ENCODE peak calls at places on chromosome 10, in eight cellular contexts. C is spleen, U is A549, D is endothelial cell of umbilical vein, X is tibial nerve, R is heart left ventricle, Y is gastrocnemius medialis, K is suprapubic skin. M is an unnamed sample.

GRCh38 chr10:80589726-80590373 is 52.1 kb downstream of the SH2D4B start:
- DNase-seq in C (no peak), U (no peak), D (no peak), X (no peak), R (no peak), Y (no peak), K (peak), M (no peak)

GRCh38 chr10:34758447-34758996 is 56.6 kb downstream of the PARD3 start:
- DNase-seq in C (no peak), U (peak), D (peak), X (no peak), R (no peak), Y (no peak), K (no peak), M (peak)

GRCh38 chr10:112991888-112992491 is 41.9 kb downstream of the TCF7L2 start:
- DNase-seq in C (no peak), U (no peak), D (no peak), X (no peak), R (no peak), Y (no peak), K (no peak), M (no peak)

GRCh38 chr10:15069230-15069629 is 19.3 kb downstream of the ACBD7 start:
- DNase-seq in C (no peak), U (peak), D (no peak), X (no peak), R (no peak), Y (no peak), K (no peak), M (no peak)

GRCh38 chr10:47092822-47093221 is 181.6 kb downstream of the PTPN20 start:
- DNase-seq in C (no peak), U (no peak), D (no peak), X (no peak), R (peak), Y (peak), K (no peak), M (no peak)

GRCh38 chr10:15370212-15370740 is 813 bp downstream of the FAM171A1 start:
- DNase-seq in C (peak), U (no peak), D (peak), X (no peak), R (peak), Y (no peak), K (no peak), M (peak)

GRCh38 chr10:35453855-35454532 is 117.7 kb downstream of the CCNY start:
- DNase-seq in C (no peak), U (no peak), D (peak), X (no peak), R (no peak), Y (no peak), K (no peak), M (peak)

GRCh38 chr10:29496341-29497162 is 138.2 kb downstream of the SVIL start:
- DNase-seq in C (peak), U (peak), D (peak), X (peak), R (peak), Y (no peak), K (peak), M (peak)

GRCh38 chr10:79344502-79345195 is 2.6 kb upstream of the PPIF start:
- DNase-seq in C (no peak), U (no peak), D (no peak), X (no peak), R (no peak), Y (no peak), K (peak), M (no peak)

GRCh38 chr10:79347226-79347893 is at the start of gene PPIF:
- DNase-seq in C (peak), U (peak), D (peak), X (peak), R (peak), Y (peak), K (peak), M (peak)

GRCh38 chr10:79345241-79346011 is 1.8 kb upstream of the PPIF start:
- DNase-seq in C (no peak), U (no peak), D (no peak), X (no peak), R (no peak), Y (no peak), K (peak), M (no peak)

GRCh38 chr10:79346388-79347225 is 662 bp upstream of the PPIF start:
- DNase-seq in C (peak), U (no peak), D (no peak), X (no peak), R (no peak), Y (no peak), K (peak), M (no peak)

DNA sequence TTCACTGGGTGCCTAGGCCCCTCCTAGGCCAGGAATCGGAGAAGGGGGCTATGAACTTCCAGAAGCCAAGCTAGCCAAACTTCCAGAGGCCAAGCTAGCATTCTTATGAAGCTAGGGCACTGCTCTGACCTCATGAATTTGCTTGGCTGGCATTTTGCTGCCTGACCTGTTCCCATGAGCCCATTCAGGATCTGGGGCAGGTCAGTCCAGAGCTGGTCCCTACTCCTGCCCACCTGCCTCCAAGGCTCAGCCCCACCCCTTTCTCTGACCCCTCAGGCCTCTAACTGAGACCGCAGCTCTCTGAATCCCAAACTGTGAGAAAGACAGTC is 1.3 kb upstream of the PPIF start:
- DNase-seq in C (no peak), U (no peak), D (no peak), X (no peak), R (no peak), Y (no peak), K (peak), M (no peak)
- TF ChIP-seq POLR2A in C (no peak), U (no peak), D (no peak), X (no peak), R (no peak), Y (no peak), K (no peak), M (no peak)

GRCh38 chr10:86204421-86205045 is 162.1 kb downstream of the GRID1 start:
- DNase-seq in C (peak), U (no peak), D (no peak), X (no peak), R (no peak), Y (no peak), K (peak), M (no peak)
- H3K27ac ChIP-seq in C (no peak), U (no peak), D (no peak), X (no peak), R (no peak), Y (no peak), K (no peak), M (no peak)

DNA sequence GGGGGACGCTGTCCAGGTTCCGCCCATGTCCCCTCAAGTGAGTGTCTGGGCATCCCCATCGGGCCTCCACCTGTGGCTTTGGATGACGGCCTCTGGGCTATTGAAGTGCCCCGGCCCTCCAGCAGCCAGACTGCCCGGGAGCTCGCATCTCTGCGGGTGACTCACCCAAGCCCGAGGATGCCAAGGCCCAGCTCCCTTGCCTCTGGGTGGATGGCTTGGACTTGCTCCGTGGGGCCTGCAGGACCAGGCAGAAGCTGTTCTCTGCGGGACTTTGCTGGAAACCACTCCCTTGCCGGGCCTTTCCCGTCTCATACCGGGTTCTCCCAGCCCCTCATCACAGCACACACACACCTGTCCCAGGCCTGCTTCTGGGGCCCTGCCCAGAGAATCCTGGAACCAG is 22.4 kb downstream of the DPYSL4 start:
- DNase-seq in C (no peak), U (no peak), D (no peak), X (no peak), R (peak), Y (no peak), K (no peak), M (peak)
- TF ChIP-seq POLR2A in C (no peak), U (no peak), D (no peak), X (no peak), R (no peak), Y (no peak), K (no peak), M (no peak)

GRCh38 chr10:17061418-17061817 is 68.2 kb downstream of the CUBN start:
- DNase-seq in C (no peak), U (no peak), D (no peak), X (no peak), R (no peak), Y (no peak), K (no peak), M (peak)
- H3K27ac ChIP-seq in C (no peak), U (no peak), D (peak), X (peak), R (peak), Y (no peak), K (peak), M (peak)

DNA sequence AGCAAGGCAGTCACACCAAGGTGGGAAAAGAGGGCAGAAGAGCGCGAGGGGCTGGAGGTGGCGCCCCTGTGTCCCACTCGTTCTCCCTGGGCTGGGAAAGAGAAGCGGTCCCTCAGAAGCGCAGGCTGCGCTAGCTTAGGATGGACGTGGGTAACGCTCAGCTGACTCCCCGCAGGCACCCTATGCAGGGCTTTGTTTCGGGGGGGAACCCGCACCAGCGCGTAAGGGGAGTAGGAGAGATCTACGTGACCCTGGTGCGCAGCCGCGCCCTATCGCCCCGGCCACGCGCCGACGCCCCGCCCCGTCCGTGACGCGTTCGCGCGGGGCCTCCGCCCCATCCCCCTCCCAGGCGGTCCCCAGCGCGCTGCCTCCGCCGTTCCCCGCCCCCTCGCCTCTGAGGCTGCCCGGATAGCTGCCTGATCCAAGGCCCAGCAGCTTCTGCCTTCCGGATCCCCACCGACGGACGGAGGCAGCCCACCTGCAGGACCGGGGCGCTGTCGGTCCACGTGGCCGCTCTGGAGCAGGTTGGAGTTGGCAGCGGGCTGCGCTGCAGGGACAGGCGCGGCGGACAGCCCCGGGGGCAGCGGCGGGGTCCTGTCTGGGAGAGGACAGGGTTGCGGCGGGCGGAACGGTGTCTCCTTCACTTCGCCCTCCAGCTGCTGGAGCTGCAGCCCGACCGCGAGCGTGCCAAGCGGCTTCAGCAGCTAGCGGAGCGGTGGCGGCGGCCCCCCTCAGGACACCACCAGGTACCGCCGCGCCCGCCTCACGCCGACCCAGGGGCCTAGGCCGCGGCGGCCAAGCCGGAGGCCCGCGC is at the start of gene VDAC2:
- DNase-seq in C (peak), U (peak), D (peak), X (peak), R (peak), Y (peak), K (peak), M (peak)
- TF ChIP-seq POLR2A in C (peak), U (peak), D (peak), X (peak), R (peak), Y (peak), K (peak), M (peak)

GRCh38 chr10:17233534-17233933 is 5.5 kb downstream of the VIM start:
- DNase-seq in C (no peak), U (no peak), D (peak), X (no peak), R (no peak), Y (no peak), K (no peak), M (no peak)
- H3K27ac ChIP-seq in C (peak), U (no peak), D (peak), X (peak), R (peak), Y (peak), K (peak), M (peak)